ENCODE peak calls at places on chromosome 22, in four cellular contexts. I is osteoblast, A is lower lobe of right lung, W is fibroblast of lung. O is an unnamed sample.

GRCh38 chr22:30649430-30650007 is 13.9 kb downstream of the SLC35E4 start:
- DNase-seq in I (peak), W (peak), A (no peak), O (no peak)

GRCh38 chr22:17984114-17984513 is 40.2 kb downstream of the MICAL3 start:
- DNase-seq in A (no peak), W (no peak), I (no peak), O (no peak)

GRCh38 chr22:48106215-48106614 is 1343.8 kb downstream of the TBC1D22A start:
- DNase-seq in I (no peak), A (no peak), W (no peak), O (no peak)

GRCh38 chr22:19488884-19489843 is 9.4 kb downstream of the CDC45 start:
- DNase-seq in I (peak), W (peak), A (no peak), O (no peak)

GRCh38 chr22:20295262-20296064 is 24.4 kb downstream of the DGCR6L start:
- DNase-seq in A (no peak), I (no peak), W (no peak), O (no peak)

GRCh38 chr22:33883561-33883960 is 36.7 kb downstream of the LARGE1 start:
- DNase-seq in W (no peak), I (no peak), A (no peak), O (no peak)

GRCh38 chr22:22156716-22157499 is 87.7 kb upstream of the VPREB1 start:
- DNase-seq in A (peak), I (peak), W (peak), O (peak)

GRCh38 chr22:31926086-31926485 is 18.2 kb upstream of the YWHAH start:
- DNase-seq in W (no peak), I (no peak), A (no peak), O (no peak)

GRCh38 chr22:24066872-24067271 is 55.8 kb downstream of the CABIN1 start:
- DNase-seq in W (no peak), A (no peak), I (no peak), O (no peak)

GRCh38 chr22:24997023-24997422 is 44.5 kb downstream of the KIAA1671 start:
- DNase-seq in A (no peak), W (no peak), I (peak), O (no peak)

GRCh38 chr22:32911526-32911925 is 110.0 kb downstream of the TIMP3 start:
- DNase-seq in W (peak), I (peak), A (no peak), O (no peak)

GRCh38 chr22:43308451-43309235 is 34.5 kb downstream of the SCUBE1 start:
- DNase-seq in A (no peak), I (no peak), W (peak), O (no peak)

GRCh38 chr22:48352086-48352911 is 1475.4 kb downstream of the BRD1 start:
- DNase-seq in W (no peak), A (no peak), I (peak), O (no peak)

GRCh38 chr22:42962295-42963230 is 52.4 kb downstream of the PACSIN2 start:
- DNase-seq in W (peak), I (no peak), A (peak), O (no peak)

GRCh38 chr22:43185860-43186261 is 1.1 kb downstream of the TTLL12 start:
- DNase-seq in A (no peak), W (peak), I (peak), O (peak)

GRCh38 chr22:36471341-36471821 is 10.1 kb downstream of the TXN2 start:
- DNase-seq in A (no peak), I (no peak), W (peak), O (no peak)

GRCh38 chr22:40485813-40486610 is 115.6 kb downstream of the SGSM3 start:
- DNase-seq in A (no peak), I (peak), W (peak), O (no peak)

GRCh38 chr22:29344137-29344536 is 28.6 kb upstream of the RASL10A start:
- DNase-seq in W (peak), I (peak), A (peak), O (peak)

GRCh38 chr22:36373258-36373579 is 14.5 kb downstream of the MYH9 start:
- DNase-seq in W (no peak), I (no peak), A (peak), O (no peak)

GRCh38 chr22:47406896-47407295 is 644.4 kb downstream of the TBC1D22A start:
- DNase-seq in A (no peak), I (no peak), W (no peak), O (no peak)

GRCh38 chr22:43293259-43293658 is 49.9 kb downstream of the SCUBE1 start:
- DNase-seq in A (no peak), W (no peak), I (no peak), O (no peak)

GRCh38 chr22:32024791-32025190 is 18.3 kb upstream of the SLC5A1 start:
- DNase-seq in A (no peak), W (no peak), I (no peak), O (no peak)

GRCh38 chr22:26170795-26171194 is 1.5 kb downstream of the SEZ6L start:
- DNase-seq in A (no peak), I (no peak), W (no peak), O (no peak)

GRCh38 chr22:48261706-48262105 is 1499.3 kb downstream of the TBC1D22A start:
- DNase-seq in A (no peak), W (no peak), I (peak), O (no peak)

GRCh38 chr22:24411256-24412004 is 16.0 kb upstream of the ADORA2A start:
- DNase-seq in A (no peak), I (peak), W (no peak), O (no peak)

GRCh38 chr22:46941958-46942815 is 179.7 kb downstream of the TBC1D22A start:
- DNase-seq in I (peak), W (no peak), A (no peak), O (no peak)

GRCh38 chr22:17974087-17974486 is 50.3 kb downstream of the MICAL3 start:
- DNase-seq in A (no peak), W (no peak), I (no peak), O (no peak)

GRCh38 chr22:36365020-36365411 is 22.8 kb downstream of the MYH9 start:
- DNase-seq in A (peak), I (peak), W (peak), O (no peak)

GRCh38 chr22:39246690-39247332 is 2.0 kb upstream of the PDGFB start:
- DNase-seq in W (no peak), I (no peak), A (no peak), O (no peak)

GRCh38 chr22:39244073-39244495 is 698 bp downstream of the PDGFB start:
- DNase-seq in A (no peak), W (no peak), I (no peak), O (no peak)

GRCh38 chr22:39244496-39245129 is at the start of gene PDGFB:
- DNase-seq in I (no peak), W (no peak), A (no peak), O (no peak)

GRCh38 chr22:39246217-39246616 is 1.4 kb upstream of the PDGFB start:
- DNase-seq in W (no peak), A (no peak), I (no peak), O (no peak)

DNA sequence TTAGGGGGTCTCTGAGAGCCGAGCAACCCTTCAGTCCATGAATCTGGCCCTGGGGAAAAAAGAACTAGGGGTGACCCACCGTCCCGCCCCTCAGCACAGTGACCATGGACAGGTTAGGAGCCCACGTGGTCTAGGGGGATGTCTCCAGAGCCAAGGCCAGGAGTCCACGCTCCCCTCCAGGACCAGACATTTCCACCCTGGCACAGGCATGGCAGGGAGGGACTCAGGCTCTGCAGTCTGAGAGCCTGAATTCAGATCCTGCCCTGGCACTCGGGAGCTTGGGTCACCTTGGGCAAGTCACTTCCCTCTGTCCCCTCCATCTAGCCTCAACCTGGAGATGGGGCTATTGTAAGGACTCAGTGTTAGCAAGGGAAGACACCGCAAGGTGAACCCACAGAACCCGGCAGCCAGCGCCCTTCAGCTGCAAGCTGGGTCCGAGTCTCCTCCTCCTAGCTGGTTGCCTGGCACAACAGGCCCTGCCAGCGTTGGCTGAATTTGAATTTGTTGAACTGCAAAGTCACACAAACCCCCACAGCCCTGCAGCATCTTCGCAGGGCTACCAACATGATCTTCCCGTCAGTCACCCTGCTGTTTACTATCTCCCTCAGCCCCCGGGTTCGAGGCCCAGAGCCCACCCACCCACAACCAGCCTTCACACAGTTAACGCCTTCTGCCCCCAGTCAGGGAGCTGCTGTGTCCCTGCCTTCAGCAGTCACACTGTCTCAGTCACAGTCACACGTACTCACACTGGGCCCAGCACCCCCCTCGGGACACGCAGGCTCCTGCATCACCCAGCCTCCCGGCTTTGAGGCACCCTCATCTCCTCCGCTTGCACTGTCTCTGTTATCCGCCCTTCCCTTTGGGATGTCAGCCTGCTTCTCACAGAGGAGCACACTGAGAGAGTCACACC is 603 bp upstream of the PDGFB start:
- DNase-seq in I (no peak), W (no peak), A (no peak), O (no peak)
- H3K4me3 ChIP-seq in I (no peak), W (no peak), A (peak), O (peak)

GRCh38 chr22:49930596-49931412 is 12.4 kb downstream of the CRELD2 start:
- DNase-seq in I (no peak), W (peak), A (peak), O (peak)
- TF ChIP-seq CTCF in I (peak), W (peak), A (peak), O (peak)

GRCh38 chr22:37563153-37564081 is 3.1 kb downstream of the CDC42EP1 start:
- DNase-seq in I (peak), A (peak), W (peak), O (no peak)
- H3K4me3 ChIP-seq in I (peak), A (peak), W (peak), O (no peak)

GRCh38 chr22:39309364-39309861 is 10.0 kb downstream of the RPL3 start:
- DNase-seq in W (peak), I (peak), A (no peak), O (no peak)
- TF ChIP-seq CTCF in W (peak), I (no peak), A (no peak), O (no peak)

GRCh38 chr22:27656970-27657369 is 144.6 kb downstream of the MN1 start:
- DNase-seq in W (no peak), A (no peak), I (no peak), O (no peak)

GRCh38 chr22:27650985-27651384 is 150.6 kb downstream of the MN1 start:
- DNase-seq in I (peak), W (no peak), A (no peak), O (no peak)

GRCh38 chr22:27651486-27651885 is 150.1 kb downstream of the MN1 start:
- DNase-seq in W (no peak), A (no peak), I (no peak), O (no peak)

GRCh38 chr22:27655582-27656185 is 145.9 kb downstream of the MN1 start:
- DNase-seq in I (no peak), W (no peak), A (no peak), O (no peak)

DNA sequence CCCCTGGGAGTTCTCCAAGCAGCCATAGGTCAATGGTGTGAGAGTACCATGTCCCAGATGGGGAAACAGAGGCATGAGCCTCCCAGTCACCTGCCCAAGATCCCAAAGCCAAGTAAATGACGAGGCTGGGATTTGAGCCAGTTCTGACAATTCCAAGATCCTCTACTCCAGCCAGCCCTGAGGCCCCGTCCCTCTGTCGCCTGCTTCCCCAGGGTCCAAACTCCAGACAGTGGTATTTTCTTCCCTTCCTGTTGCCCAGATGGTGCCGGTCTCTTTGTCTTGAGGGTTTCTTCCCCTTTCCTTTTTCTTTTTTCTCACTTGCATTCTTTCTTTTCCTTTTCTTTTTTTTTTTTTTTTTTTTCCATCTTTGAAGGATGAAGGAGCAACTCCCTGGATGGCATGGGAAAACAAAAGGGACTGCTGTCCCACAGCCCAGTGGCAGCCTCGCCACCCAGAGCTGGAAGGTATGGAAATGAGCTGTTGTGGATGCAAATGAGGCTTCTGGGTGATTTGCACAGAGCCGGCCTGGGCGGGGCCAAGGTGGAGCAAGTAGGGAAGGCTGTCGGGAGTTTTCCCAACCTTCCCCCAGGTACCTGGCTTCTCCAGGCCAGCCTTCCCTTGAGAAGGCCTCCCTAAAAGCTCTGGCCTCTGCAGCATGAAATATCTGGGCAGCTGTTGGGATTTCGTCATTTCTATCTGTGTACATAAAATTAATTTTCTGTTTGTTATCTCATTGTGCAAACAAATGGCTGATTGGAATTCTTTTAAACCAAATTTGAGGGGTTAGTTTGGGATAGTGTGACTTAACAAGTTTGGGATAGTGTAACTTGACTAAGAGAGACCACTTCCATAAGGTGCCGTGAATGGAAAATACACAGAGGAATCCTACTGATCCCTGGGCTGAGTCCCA is 146.8 kb downstream of the MN1 start:
- DNase-seq in I (no peak), A (no peak), W (peak), O (no peak)
- H3K4me3 ChIP-seq in I (no peak), A (no peak), W (no peak), O (no peak)

DNA sequence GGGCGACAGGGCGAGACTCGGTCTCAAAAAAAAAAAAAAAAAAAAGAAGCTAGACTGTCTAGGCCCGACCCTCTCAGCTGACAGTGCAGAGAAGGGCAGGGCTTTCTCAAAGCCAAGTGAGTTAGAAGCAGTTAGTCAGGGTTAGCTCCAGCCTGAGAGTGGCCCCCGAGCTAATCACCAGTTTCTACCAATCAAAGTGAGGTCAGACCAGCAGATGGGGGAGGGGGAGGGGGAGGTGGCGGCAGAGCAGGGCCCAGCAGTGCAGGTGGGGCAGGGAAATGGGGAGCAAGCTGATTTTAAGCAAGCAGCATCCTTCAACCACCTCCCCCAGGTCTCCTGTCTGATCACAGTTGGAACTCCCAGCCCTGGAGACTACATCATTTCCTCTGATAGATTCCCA is 55.3 kb upstream of the PRR5 start:
- DNase-seq in I (no peak), W (no peak), A (no peak), O (no peak)
- TF ChIP-seq CTCF in I (no peak), W (no peak), A (no peak), O (no peak)